ENCODE peak calls at places on chromosomes 6 and 20, in six cellular contexts. J, D, A, K, N and U are unnamed samples.

GRCh38 chr20:10652660-10653191 is 21.1 kb downstream of the JAG1 start:
- ATAC-seq in D (no peak), J (no peak), A (no peak), K (peak), N (no peak), U (no peak)

GRCh38 chr6:106381871-106382270 is 21.4 kb downstream of the CRYBG1 start:
- ATAC-seq in D (no peak), K (no peak), J (peak), A (no peak), N (no peak), U (no peak)

GRCh38 chr6:43522547-43523263 is 5.8 kb downstream of the POLR1C start:
- ATAC-seq in A (peak), J (no peak), N (no peak), D (no peak), K (peak), U (no peak)

GRCh38 chr20:58634121-58634817 is 16.8 kb upstream of the STX16 start:
- ATAC-seq in D (peak), K (no peak), J (peak), N (no peak), A (no peak), U (no peak)

GRCh38 chr6:126831461-126831860 is 287.0 kb upstream of the RSPO3 start:
- ATAC-seq in D (no peak), J (no peak), K (no peak), A (no peak), N (no peak), U (no peak)

GRCh38 chr6:33205172-33206026 is 944 bp downstream of the HSD17B8 start:
- ATAC-seq in D (no peak), N (peak), K (peak), J (peak), A (peak), U (no peak)

GRCh38 chr6:6453186-6453585 is 132.7 kb upstream of the F13A1 start:
- ATAC-seq in A (no peak), J (no peak), D (no peak), N (no peak), K (no peak), U (no peak)

GRCh38 chr6:136014454-136015421 is 163.2 kb downstream of the PDE7B start:
- ATAC-seq in D (peak), K (no peak), A (no peak), J (no peak), N (no peak), U (no peak)

GRCh38 chr6:163748036-163748435 is 333.5 kb downstream of the QKI start:
- ATAC-seq in N (no peak), A (no peak), K (no peak), J (no peak), D (no peak), U (no peak)

GRCh38 chr6:158923801-158924498 is 76.1 kb downstream of the RSPH3 start:
- ATAC-seq in A (no peak), J (no peak), K (no peak), D (no peak), N (no peak), U (no peak)

GRCh38 chr6:123802351-123802696 is 1.3 kb upstream of the NKAIN2 start:
- ATAC-seq in J (peak), K (peak), N (no peak), D (peak), A (peak), U (no peak)

GRCh38 chr6:43973351-43973750 is 153.9 kb downstream of the MRPL14 start:
- ATAC-seq in A (peak), D (no peak), K (no peak), N (no peak), J (no peak), U (no peak)

GRCh38 chr20:54397292-54398155 is 77.9 kb upstream of the DOK5 start:
- ATAC-seq in A (no peak), J (no peak), D (no peak), K (no peak), N (no peak), U (no peak)

GRCh38 chr6:43758617-43759050 is 11.4 kb upstream of the VEGFA start:
- ATAC-seq in D (peak), J (peak), K (peak), N (peak), A (peak), U (no peak)

GRCh38 chr20:46088409-46089075 is 1.2 kb downstream of the NCOA5 start:
- ATAC-seq in D (no peak), J (peak), A (no peak), N (no peak), K (peak), U (no peak)

GRCh38 chr6:150712502-150713252 is 113.0 kb downstream of the PLEKHG1 start:
- ATAC-seq in J (no peak), K (no peak), N (peak), D (no peak), A (no peak), U (no peak)

GRCh38 chr6:5373430-5373829 is 112.1 kb downstream of the FARS2 start:
- ATAC-seq in N (no peak), A (no peak), D (no peak), K (no peak), J (no peak), U (no peak)

GRCh38 chr20:36162272-36162966 is 7.9 kb downstream of the EPB41L1 start:
- ATAC-seq in N (no peak), D (peak), K (no peak), A (peak), J (no peak), U (peak)

GRCh38 chr6:128724738-128725137 is 158.2 kb upstream of the LAMA2 start:
- ATAC-seq in K (no peak), N (no peak), D (no peak), A (no peak), J (no peak), U (no peak)

GRCh38 chr6:71031912-71032311 is 75.1 kb upstream of the B3GAT2 start:
- ATAC-seq in J (no peak), D (no peak), K (peak), A (no peak), N (no peak), U (no peak)

GRCh38 chr6:133057352-133057751 is 183.8 kb upstream of the EYA4 start:
- ATAC-seq in A (no peak), J (no peak), K (no peak), D (no peak), N (no peak), U (no peak)

GRCh38 chr6:31899215-31899614 is 1.7 kb upstream of the EHMT2 start:
- ATAC-seq in N (no peak), A (no peak), J (no peak), D (no peak), K (no peak), U (no peak)
- H3K27ac ChIP-seq in N (no peak), A (peak), J (no peak), D (no peak), K (no peak), U (no peak)

DNA sequence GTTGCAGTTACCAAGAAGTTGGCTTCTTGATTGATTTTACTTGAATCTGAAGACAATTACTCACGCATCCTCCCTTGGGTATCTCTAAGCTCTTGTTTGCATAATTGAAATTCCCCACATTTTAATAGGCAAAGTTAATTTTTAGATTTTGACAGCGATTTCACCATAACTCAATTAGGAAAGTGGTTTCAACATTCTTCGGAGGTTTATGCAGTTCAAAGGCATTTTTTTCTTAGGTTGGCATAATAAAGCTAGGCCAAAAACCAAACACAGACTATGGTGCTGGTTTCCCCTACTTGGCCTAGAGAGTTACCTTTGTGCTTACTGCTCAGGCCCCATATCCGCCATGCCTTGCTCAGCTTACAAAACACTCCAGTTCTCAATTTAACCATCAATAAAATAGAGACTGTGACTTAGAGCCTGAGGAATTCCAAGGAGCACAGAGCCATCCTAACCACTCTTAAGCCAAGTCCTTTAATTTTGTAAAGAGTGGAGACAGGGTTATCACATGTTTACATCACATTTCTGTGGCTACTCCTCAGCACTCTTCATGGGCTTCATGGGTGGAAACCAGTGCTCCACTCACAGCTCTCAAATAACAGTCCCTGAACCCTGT is 32.1 kb downstream of the LAMA4 start:
- ATAC-seq in N (no peak), K (no peak), A (no peak), J (no peak), D (peak), U (peak)
- TF ChIP-seq POLR2AphosphoS5 in N (no peak), K (no peak), A (no peak), J (no peak), D (no peak), U (peak)

GRCh38 chr6:21159465-21159864 is 434.1 kb upstream of the SOX4 start:
- ATAC-seq in J (peak), N (no peak), A (no peak), D (no peak), K (no peak), U (no peak)

GRCh38 chr6:21157186-21157929 is 436.2 kb upstream of the SOX4 start:
- ATAC-seq in N (peak), J (peak), A (no peak), K (no peak), D (no peak), U (no peak)

GRCh38 chr6:21158873-21159272 is 434.7 kb upstream of the SOX4 start:
- ATAC-seq in K (no peak), J (peak), N (no peak), A (no peak), D (no peak), U (no peak)

GRCh38 chr6:21163110-21163837 is 430.3 kb upstream of the SOX4 start:
- ATAC-seq in N (no peak), D (no peak), K (no peak), J (no peak), A (no peak), U (no peak)

DNA sequence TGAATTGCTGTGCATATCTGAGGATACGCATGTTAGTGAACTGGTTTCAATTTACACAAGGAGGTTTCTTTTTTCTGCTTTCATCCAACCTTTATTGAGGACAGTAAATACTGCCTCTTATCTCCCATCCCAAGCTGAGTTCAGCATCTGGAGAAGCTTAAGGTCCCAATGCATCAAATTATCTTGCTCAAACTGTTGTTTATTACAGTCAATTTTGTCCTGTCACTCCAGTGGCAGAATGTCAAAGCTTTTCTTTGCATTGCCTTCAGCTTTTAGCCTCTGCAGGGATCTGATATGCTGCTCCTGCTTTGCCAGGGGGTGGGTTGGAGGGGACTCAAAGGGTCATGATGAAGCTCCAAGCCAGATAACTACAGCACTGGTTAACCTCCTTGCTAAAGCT is 435.4 kb upstream of the SOX4 start:
- ATAC-seq in N (no peak), A (no peak), K (no peak), D (no peak), J (peak), U (no peak)
- H3K4me3 ChIP-seq in N (no peak), A (no peak), K (no peak), D (no peak), J (no peak), U (no peak)

GRCh38 chr6:78868124-78868523 is 773 bp downstream of the IRAK1BP1 start:
- ATAC-seq in J (no peak), K (no peak), D (no peak), A (no peak), N (no peak), U (no peak)
- H3K27ac ChIP-seq in J (peak), K (peak), D (no peak), A (peak), N (peak), U (no peak)